ENCODE peak calls at places on chromosomes 2 and 18, in ten cellular contexts. One of them, this sample, is unnamed.
A peak's percentile ranks its signal among the peaks of the same experiment; 100 is the strongest.

GRCh38 chr18:36629095-36629604 is 199.7 kb downstream of the TPGS2 start:
- DNase-seq in IMR-90: no peak
- DNase-seq in fibroblast of lung: no peak
- DNase-seq in coronary artery: no peak
- DNase-seq in upper lobe of right lung: no peak
- DNase-seq in HCT116: no peak
- DNase-seq in K562: no peak
- DNase-seq in transverse colon: no peak
- DNase-seq in heart left ventricle: no peak
- DNase-seq in Peyer's patch: no peak
- DNase-seq in this sample: no peak

GRCh38 chr2:121211251-121211650 is 73.8 kb downstream of the TFCP2L1 start:
- DNase-seq in upper lobe of right lung: peak; percentile 76
- DNase-seq in Peyer's patch: peak; percentile 75
- DNase-seq in coronary artery: no peak
- DNase-seq in K562: no peak
- DNase-seq in IMR-90: no peak
- DNase-seq in heart left ventricle: no peak
- DNase-seq in fibroblast of lung: no peak
- DNase-seq in HCT116: no peak
- DNase-seq in transverse colon: peak; percentile 80
- DNase-seq in this sample: no peak

GRCh38 chr2:165586019-165586418 is 116.5 kb downstream of the CSRNP3 start:
- DNase-seq in Peyer's patch: no peak
- DNase-seq in fibroblast of lung: no peak
- DNase-seq in IMR-90: no peak
- DNase-seq in transverse colon: no peak
- DNase-seq in coronary artery: no peak
- DNase-seq in heart left ventricle: no peak
- DNase-seq in HCT116: no peak
- DNase-seq in upper lobe of right lung: no peak
- DNase-seq in K562: no peak
- DNase-seq in this sample: no peak

GRCh38 chr2:127560201-127560928 is 24.9 kb downstream of the MYO7B start:
- DNase-seq in coronary artery: no peak
- DNase-seq in upper lobe of right lung: no peak
- DNase-seq in heart left ventricle: no peak
- DNase-seq in K562: no peak
- DNase-seq in IMR-90: no peak
- DNase-seq in transverse colon: no peak
- DNase-seq in Peyer's patch: no peak
- DNase-seq in fibroblast of lung: no peak
- DNase-seq in HCT116: no peak
- DNase-seq in this sample: peak; percentile 79

GRCh38 chr2:237889016-237889415 is 29.6 kb downstream of the RAMP1 start:
- DNase-seq in K562: no peak
- DNase-seq in heart left ventricle: no peak
- DNase-seq in Peyer's patch: no peak
- DNase-seq in upper lobe of right lung: no peak
- DNase-seq in HCT116: no peak
- DNase-seq in fibroblast of lung: no peak
- DNase-seq in transverse colon: no peak
- DNase-seq in coronary artery: no peak
- DNase-seq in IMR-90: no peak
- DNase-seq in this sample: no peak

GRCh38 chr2:145744541-145745386 is 1224.8 kb upstream of the ZEB2 start:
- DNase-seq in K562: peak; percentile 29
- DNase-seq in fibroblast of lung: peak; percentile 87
- DNase-seq in HCT116: no peak
- DNase-seq in transverse colon: no peak
- DNase-seq in Peyer's patch: no peak
- DNase-seq in IMR-90: peak; percentile 95
- DNase-seq in heart left ventricle: no peak
- DNase-seq in coronary artery: no peak
- DNase-seq in upper lobe of right lung: no peak
- DNase-seq in this sample: no peak

GRCh38 chr2:88857951-88858406 is 166.5 kb downstream of the RPIA start:
- DNase-seq in fibroblast of lung: peak; percentile 6
- DNase-seq in IMR-90: peak; percentile 62
- DNase-seq in Peyer's patch: no peak
- DNase-seq in transverse colon: peak; percentile 39
- DNase-seq in heart left ventricle: peak; percentile 28
- DNase-seq in coronary artery: no peak
- DNase-seq in HCT116: no peak
- DNase-seq in upper lobe of right lung: no peak
- DNase-seq in K562: no peak
- DNase-seq in this sample: no peak

GRCh38 chr2:70674636-70675430 is 93.2 kb downstream of the ADD2 start:
- DNase-seq in coronary artery: peak; percentile 49
- DNase-seq in IMR-90: no peak
- DNase-seq in HCT116: no peak
- DNase-seq in transverse colon: no peak
- DNase-seq in Peyer's patch: no peak
- DNase-seq in K562: no peak
- DNase-seq in heart left ventricle: no peak
- DNase-seq in fibroblast of lung: no peak
- DNase-seq in upper lobe of right lung: no peak
- DNase-seq in this sample: no peak

GRCh38 chr2:120464448-120464931 is 118.6 kb downstream of the INHBB start:
- DNase-seq in IMR-90: no peak
- DNase-seq in fibroblast of lung: no peak
- DNase-seq in Peyer's patch: peak; percentile 23
- DNase-seq in heart left ventricle: no peak
- DNase-seq in upper lobe of right lung: peak; percentile 39
- DNase-seq in K562: no peak
- DNase-seq in coronary artery: no peak
- DNase-seq in transverse colon: no peak
- DNase-seq in HCT116: no peak
- DNase-seq in this sample: no peak

GRCh38 chr2:25380586-25381360 is 39.0 kb upstream of the DNMT3A start:
- DNase-seq in fibroblast of lung: no peak
- DNase-seq in Peyer's patch: no peak
- DNase-seq in heart left ventricle: no peak
- DNase-seq in transverse colon: peak; percentile 35
- DNase-seq in upper lobe of right lung: peak; percentile 52
- DNase-seq in K562: no peak
- DNase-seq in HCT116: no peak
- DNase-seq in coronary artery: no peak
- DNase-seq in IMR-90: no peak
- DNase-seq in this sample: peak; percentile 95

GRCh38 chr2:216370961-216371633 is 1.2 kb downstream of the MARCHF4 start:
- DNase-seq in coronary artery: no peak
- DNase-seq in transverse colon: no peak
- DNase-seq in HCT116: no peak
- DNase-seq in fibroblast of lung: no peak
- DNase-seq in heart left ventricle: no peak
- DNase-seq in IMR-90: no peak
- DNase-seq in K562: no peak
- DNase-seq in Peyer's patch: no peak
- DNase-seq in upper lobe of right lung: no peak
- DNase-seq in this sample: no peak

GRCh38 chr2:8256888-8257287 is 425.0 kb upstream of the ID2 start:
- DNase-seq in transverse colon: no peak
- DNase-seq in HCT116: no peak
- DNase-seq in upper lobe of right lung: no peak
- DNase-seq in fibroblast of lung: no peak
- DNase-seq in coronary artery: no peak
- DNase-seq in IMR-90: no peak
- DNase-seq in Peyer's patch: no peak
- DNase-seq in heart left ventricle: no peak
- DNase-seq in K562: no peak
- DNase-seq in this sample: no peak
- H3K27ac ChIP-seq in transverse colon: no peak overlapping the region
- H3K27ac ChIP-seq in HCT116: no peak overlapping the region
- H3K27ac ChIP-seq in upper lobe of right lung: no peak overlapping the region
- H3K27ac ChIP-seq in fibroblast of lung: no peak overlapping the region
- H3K27ac ChIP-seq in coronary artery: no peak overlapping the region
- H3K27ac ChIP-seq in IMR-90: no peak overlapping the region
- H3K27ac ChIP-seq in Peyer's patch: no peak overlapping the region
- H3K27ac ChIP-seq in heart left ventricle: no peak overlapping the region
- H3K27ac ChIP-seq in K562: no peak overlapping the region
- H3K27ac ChIP-seq in this sample: no peak overlapping the region

GRCh38 chr2:197191177-197191947 is 119.2 kb downstream of the ANKRD44 start:
- DNase-seq in heart left ventricle: no peak
- DNase-seq in HCT116: peak; percentile 31
- DNase-seq in coronary artery: no peak
- DNase-seq in K562: peak; percentile 35
- DNase-seq in IMR-90: peak; percentile 28
- DNase-seq in Peyer's patch: no peak
- DNase-seq in upper lobe of right lung: no peak
- DNase-seq in fibroblast of lung: peak; percentile 60
- DNase-seq in transverse colon: no peak
- DNase-seq in this sample: no peak
- TF ChIP-seq CTCF in heart left ventricle: peak; percentile 79
- TF ChIP-seq CTCF in HCT116: peak; percentile 78
- TF ChIP-seq CTCF in coronary artery: peak; percentile 40
- TF ChIP-seq CTCF in K562: peak; percentile 39
- TF ChIP-seq CTCF in IMR-90: peak; percentile 66
- TF ChIP-seq CTCF in Peyer's patch: peak; percentile 57
- TF ChIP-seq CTCF in upper lobe of right lung: peak; percentile 70
- TF ChIP-seq CTCF in fibroblast of lung: peak; percentile 44
- TF ChIP-seq CTCF in transverse colon: peak; percentile 74
- TF ChIP-seq CTCF in this sample: peak; percentile 13

GRCh38 chr18:5175378-5175777 is 21.7 kb downstream of the AKAIN1 start:
- DNase-seq in transverse colon: no peak
- DNase-seq in K562: no peak
- DNase-seq in Peyer's patch: no peak
- DNase-seq in heart left ventricle: no peak
- DNase-seq in upper lobe of right lung: no peak
- DNase-seq in fibroblast of lung: no peak
- DNase-seq in coronary artery: no peak
- DNase-seq in IMR-90: no peak
- DNase-seq in HCT116: no peak
- DNase-seq in this sample: no peak
- H3K4me3 ChIP-seq in transverse colon: no peak overlapping the region
- H3K4me3 ChIP-seq in K562: no peak overlapping the region
- H3K4me3 ChIP-seq in Peyer's patch: no peak overlapping the region
- H3K4me3 ChIP-seq in heart left ventricle: no peak overlapping the region
- H3K4me3 ChIP-seq in upper lobe of right lung: no peak overlapping the region
- H3K4me3 ChIP-seq in fibroblast of lung: no peak overlapping the region
- H3K4me3 ChIP-seq in coronary artery: no peak overlapping the region
- H3K4me3 ChIP-seq in IMR-90: no peak overlapping the region
- H3K4me3 ChIP-seq in HCT116: no peak overlapping the region
- H3K4me3 ChIP-seq in this sample: no peak overlapping the region

DNA sequence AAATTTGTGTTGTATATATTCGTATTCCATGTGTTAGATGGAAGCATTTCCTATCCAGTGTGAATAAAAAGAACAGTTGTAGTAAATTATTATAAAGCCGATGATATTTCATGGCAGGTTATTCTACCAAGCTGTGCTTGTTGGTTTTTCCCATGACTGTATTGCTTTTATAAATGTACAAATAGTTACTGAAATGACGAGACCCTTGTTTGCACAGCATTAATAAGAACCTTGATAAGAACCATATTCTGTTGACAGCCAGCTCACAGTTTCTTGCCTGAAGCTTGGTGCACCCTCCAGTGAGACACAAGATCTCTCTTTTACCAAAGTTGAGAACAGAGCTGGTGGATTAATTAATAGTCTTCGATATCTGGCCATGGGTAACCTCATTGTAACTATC is 138.8 kb downstream of the GFPT1 start:
- DNase-seq in upper lobe of right lung: no peak
- DNase-seq in HCT116: no peak
- DNase-seq in Peyer's patch: no peak
- DNase-seq in heart left ventricle: no peak
- DNase-seq in IMR-90: no peak
- DNase-seq in coronary artery: no peak
- DNase-seq in transverse colon: no peak
- DNase-seq in fibroblast of lung: no peak
- DNase-seq in K562: no peak
- DNase-seq in this sample: no peak
- H3K27ac ChIP-seq in upper lobe of right lung: no peak overlapping the region
- H3K27ac ChIP-seq in HCT116: no peak overlapping the region
- H3K27ac ChIP-seq in Peyer's patch: no peak overlapping the region
- H3K27ac ChIP-seq in heart left ventricle: no peak overlapping the region
- H3K27ac ChIP-seq in IMR-90: no peak overlapping the region
- H3K27ac ChIP-seq in coronary artery: no peak overlapping the region
- H3K27ac ChIP-seq in transverse colon: no peak overlapping the region
- H3K27ac ChIP-seq in fibroblast of lung: no peak overlapping the region
- H3K27ac ChIP-seq in K562: no peak overlapping the region
- H3K27ac ChIP-seq in this sample: no peak overlapping the region